ENCODE peak calls at places on chromosomes 6 and 20, in six cellular contexts. D is B cell, B is body of pancreas, S is GM06990, W is fibroblast of pulmonary artery, Y is AG09309. M is an unnamed sample.

GRCh38 chr6:82704048-82704447 is 340.4 kb downstream of the TPBG start:
- DNase-seq in D (no peak), B (no peak), S (no peak), W (no peak), Y (no peak), M (no peak)

GRCh38 chr6:70099732-70100131 is 203.2 kb downstream of the COL9A1 start:
- DNase-seq in D (no peak), B (no peak), S (no peak), W (no peak), Y (no peak), M (no peak)

GRCh38 chr20:9071976-9072726 is 3.3 kb downstream of the PLCB4 start:
- DNase-seq in D (no peak), B (no peak), S (no peak), W (no peak), Y (no peak), M (no peak)

GRCh38 chr6:118565317-118565960 is 17.3 kb downstream of the PLN start:
- DNase-seq in D (peak; percentile 74), B (no peak), S (peak; percentile 59), W (no peak), Y (no peak), M (no peak)

GRCh38 chr6:73309534-73309783 is 44.6 kb downstream of the DPPA5 start:
- DNase-seq in D (no peak), B (no peak), S (no peak), W (no peak), Y (no peak), M (no peak)

GRCh38 chr6:5667737-5668136 is 339.0 kb downstream of the NRN1 start:
- DNase-seq in D (no peak), B (no peak), S (no peak), W (no peak), Y (no peak), M (no peak)

GRCh38 chr6:111418971-111419693 is 63.9 kb downstream of the REV3L start:
- DNase-seq in D (no peak), B (no peak), S (no peak), W (peak; percentile 53), Y (no peak), M (no peak)

GRCh38 chr6:166728884-166729530 is 102.0 kb upstream of the RPS6KA2 start:
- DNase-seq in D (no peak), B (no peak), S (no peak), W (no peak), Y (no peak), M (no peak)

GRCh38 chr6:100138346-100139022 is 144.5 kb upstream of the MCHR2 start:
- DNase-seq in D (no peak), B (no peak), S (no peak), W (no peak), Y (no peak), M (no peak)

GRCh38 chr20:2037296-2037914 is 43.5 kb upstream of the PDYN start:
- DNase-seq in D (no peak), B (no peak), S (no peak), W (no peak), Y (no peak), M (no peak)

GRCh38 chr6:139977887-139978332 is 603.5 kb upstream of the CITED2 start:
- DNase-seq in D (no peak), B (peak; percentile 20), S (no peak), W (peak; percentile 96), Y (peak; percentile 76), M (no peak)

DNA sequence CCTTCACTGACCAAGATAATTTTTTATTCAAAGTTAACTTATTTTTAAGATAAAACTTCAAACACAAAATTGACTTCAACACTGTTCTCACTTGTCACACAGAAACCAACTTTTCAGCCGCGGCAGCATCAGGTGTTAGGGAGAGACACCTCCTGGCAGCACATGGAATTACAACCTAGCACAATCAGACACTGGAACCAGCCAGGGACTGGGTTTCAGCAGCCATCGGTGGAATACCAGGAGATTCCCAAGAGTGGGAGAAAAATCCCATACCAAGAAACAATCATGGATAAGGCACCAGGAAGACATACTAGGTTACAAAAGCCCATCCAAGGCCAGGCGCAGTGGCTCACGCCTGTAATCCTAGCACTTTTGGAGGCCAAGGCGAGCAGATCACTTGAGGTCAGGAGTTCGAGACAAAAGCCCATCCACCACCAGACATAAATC is 70.0 kb downstream of the SNX5 start:
- DNase-seq in D (peak; percentile 77), B (peak; percentile 84), S (no peak), W (peak; percentile 84), Y (no peak), M (peak; percentile 64)
- TF ChIP-seq CTCF in D (peak; percentile 98), B (peak; percentile 69), S (peak; percentile 86), W (peak; percentile 95), Y (peak; percentile 92), M (peak; percentile 97)

DNA sequence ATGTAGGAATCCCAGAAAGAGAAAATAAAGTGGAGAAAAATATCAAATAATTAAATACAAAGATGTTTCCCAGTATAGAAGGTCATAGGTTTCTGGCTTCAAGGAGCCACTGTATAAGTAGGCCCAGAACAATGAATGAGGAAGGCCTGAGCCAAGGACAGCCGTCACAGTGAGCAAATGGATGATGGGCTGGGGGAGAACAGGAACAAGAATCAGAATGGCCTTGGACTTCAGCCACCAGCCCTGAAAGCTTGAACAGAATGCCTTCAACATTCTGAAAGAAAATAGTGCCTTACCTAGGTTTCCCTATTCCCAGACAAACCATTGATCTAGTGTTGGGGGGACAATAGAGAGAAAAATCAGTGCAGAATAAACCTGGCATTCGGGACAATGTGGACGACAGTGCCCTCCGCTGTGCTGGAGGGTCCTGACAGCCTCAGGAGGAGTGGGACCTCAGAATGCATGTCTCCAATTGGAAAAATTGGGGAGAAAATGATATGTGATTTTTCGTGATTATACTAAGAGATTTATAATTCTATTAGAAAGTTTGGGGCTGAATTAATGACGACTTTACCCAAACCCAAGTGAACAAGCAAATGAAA is 333.9 kb upstream of the AGPAT4 start:
- DNase-seq in D (no peak), B (no peak), S (no peak), W (no peak), Y (no peak), M (no peak)
- TF ChIP-seq CTCF in D (no peak), B (no peak), S (no peak), W (no peak), Y (no peak), M (no peak)

GRCh38 chr6:150672792-150673191 is 73.1 kb downstream of the PLEKHG1 start:
- DNase-seq in D (no peak), B (no peak), S (no peak), W (no peak), Y (no peak), M (no peak)

GRCh38 chr6:150668882-150669476 is 69.3 kb downstream of the PLEKHG1 start:
- DNase-seq in D (no peak), B (no peak), S (no peak), W (no peak), Y (no peak), M (no peak)

GRCh38 chr6:150673720-150674361 is 74.2 kb downstream of the PLEKHG1 start:
- DNase-seq in D (no peak), B (no peak), S (no peak), W (no peak), Y (no peak), M (no peak)

GRCh38 chr6:150667977-150668716 is 68.5 kb downstream of the PLEKHG1 start:
- DNase-seq in D (no peak), B (peak; percentile 90), S (no peak), W (peak; percentile 93), Y (peak; percentile 59), M (no peak)

GRCh38 chr6:150670311-150670710 is 70.6 kb downstream of the PLEKHG1 start:
- DNase-seq in D (no peak), B (no peak), S (no peak), W (no peak), Y (no peak), M (no peak)
- TF ChIP-seq CTCF in D (no peak), B (no peak), S (peak; percentile 14), W (no peak), Y (no peak), M (no peak)

GRCh38 chr20:60937581-60937980 is 314.5 kb upstream of the CDH4 start:
- DNase-seq in D (no peak), B (no peak), S (no peak), W (no peak), Y (no peak), M (no peak)

GRCh38 chr20:60930023-60930790 is 321.9 kb upstream of the CDH4 start:
- DNase-seq in D (no peak), B (no peak), S (no peak), W (no peak), Y (no peak), M (no peak)

GRCh38 chr20:60934724-60935123 is 317.3 kb upstream of the CDH4 start:
- DNase-seq in D (no peak), B (no peak), S (no peak), W (no peak), Y (no peak), M (no peak)

GRCh38 chr20:60931691-60932090 is 320.4 kb upstream of the CDH4 start:
- DNase-seq in D (no peak), B (no peak), S (no peak), W (no peak), Y (no peak), M (no peak)

GRCh38 chr20:60935971-60936370 is 316.1 kb upstream of the CDH4 start:
- DNase-seq in D (no peak), B (no peak), S (no peak), W (no peak), Y (no peak), M (no peak)
- TF ChIP-seq CTCF in D (no peak), B (no peak), S (no peak), W (no peak), Y (no peak), M (no peak)

GRCh38 chr6:108116781-108117426 is 42.4 kb upstream of the OSTM1 start:
- DNase-seq in D (peak; percentile 38), B (no peak), S (no peak), W (no peak), Y (no peak), M (no peak)

GRCh38 chr6:108113557-108114519 is 39.3 kb upstream of the OSTM1 start:
- DNase-seq in D (peak; percentile 61), B (no peak), S (peak; percentile 24), W (peak; percentile 72), Y (peak; percentile 11), M (no peak)

GRCh38 chr6:108115598-108116058 is 41.1 kb upstream of the OSTM1 start:
- DNase-seq in D (peak; percentile 36), B (peak; percentile 70), S (peak; percentile 26), W (peak; percentile 51), Y (no peak), M (no peak)

GRCh38 chr6:108116424-108116780 is 41.9 kb upstream of the OSTM1 start:
- DNase-seq in D (no peak), B (no peak), S (no peak), W (no peak), Y (no peak), M (no peak)

DNA sequence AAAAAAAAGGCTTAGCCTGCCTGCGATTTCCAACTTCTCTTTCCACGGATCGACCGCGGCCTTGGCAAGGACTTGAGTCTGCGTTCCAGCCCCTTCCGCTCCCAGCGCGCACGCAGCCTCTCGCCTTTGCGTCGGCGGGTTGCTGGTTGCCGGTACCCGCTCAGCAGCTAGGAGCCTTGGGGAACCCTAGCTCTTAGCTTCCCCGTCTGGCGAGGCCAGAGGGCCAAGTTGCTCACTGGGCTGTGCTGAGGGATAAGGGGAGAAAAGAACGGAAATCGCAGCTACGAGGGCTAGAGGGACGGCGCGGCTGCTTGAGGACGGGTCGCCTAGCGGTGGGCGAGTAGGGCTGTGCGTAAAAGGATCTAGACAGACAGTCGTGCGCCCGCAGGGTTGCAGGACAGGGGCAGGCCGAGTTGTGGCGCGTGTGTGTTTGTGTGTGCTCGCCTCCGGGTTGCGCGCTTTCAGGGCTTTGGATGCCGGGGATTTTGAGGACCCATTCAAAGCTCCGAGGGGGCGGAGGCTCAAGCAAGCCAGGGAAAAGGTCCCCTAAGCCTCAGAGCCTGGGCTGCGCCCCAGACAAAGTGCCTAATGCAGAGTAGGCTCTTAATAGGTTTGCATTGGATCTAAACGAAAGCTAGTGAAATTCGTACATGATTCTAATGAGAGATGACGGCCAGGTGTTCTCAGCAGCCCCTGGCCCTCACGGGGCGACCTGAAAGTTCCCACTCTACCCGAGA is 40.5 kb upstream of the OSTM1 start:
- DNase-seq in D (peak; percentile 63), B (peak; percentile 67), S (peak; percentile 53), W (peak; percentile 82), Y (no peak), M (no peak)
- TF ChIP-seq CTCF in D (no peak), B (no peak), S (peak; percentile 2), W (peak; percentile 22), Y (no peak), M (no peak)